ENCODE peak calls at places on chromosomes 4 and X, in five cellular contexts. M is EL; T is ovary; C is natural killer cell treated with Interleukin-12 subunit alpha and Interleukin-12 subunit beta and Interleukin-15 and Interleukin-18, amount 100 ng/mL, for 72 hours; P is lower leg skin. V is an unnamed sample.

GRCh38 chr4:175705407-175705806 is 106.7 kb downstream of the GPM6A start:
- DNase-seq in M (peak), T (peak), C (no peak), P (no peak), V (no peak)

GRCh38 chr4:77012726-77013125 is 63.1 kb downstream of the CCNI start:
- DNase-seq in M (no peak), T (peak), C (no peak), P (no peak), V (no peak)

GRCh38 chrX:53729756-53730155 is 43.2 kb upstream of the HUWE1 start:
- DNase-seq in M (peak), T (no peak), C (no peak), P (no peak), V (no peak)

GRCh38 chr4:10020871-10021676 is at the start of gene SLC2A9:
- DNase-seq in M (peak), T (no peak), C (no peak), P (no peak), V (no peak)

GRCh38 chr4:75849459-75849858 is 52.8 kb downstream of the PPEF2 start:
- DNase-seq in M (peak), T (no peak), C (no peak), P (no peak), V (no peak)

GRCh38 chr4:1658146-1658545 is 26.0 kb downstream of the FAM53A start:
- DNase-seq in M (no peak), T (no peak), C (no peak), P (no peak), V (no peak)

GRCh38 chr4:140176735-140177134 is 22.8 kb upstream of the MAML3 start:
- DNase-seq in M (peak), T (no peak), C (no peak), P (no peak), V (no peak)

GRCh38 chr4:171157462-171158082 is 655.6 kb upstream of the GALNTL6 start:
- DNase-seq in M (no peak), T (no peak), C (no peak), P (no peak), V (no peak)

GRCh38 chr4:87838207-87838606 is 5.4 kb downstream of the MEPE start:
- DNase-seq in M (no peak), T (no peak), C (no peak), P (no peak), V (no peak)

GRCh38 chrX:38452603-38453002 is 100.2 kb downstream of the OTC start:
- DNase-seq in M (no peak), T (no peak), C (no peak), P (no peak), V (no peak)

GRCh38 chr4:152415980-152416379 is 119.9 kb downstream of the FBXW7 start:
- DNase-seq in M (peak), T (no peak), C (no peak), P (no peak), V (no peak)

GRCh38 chr4:83316459-83317170 is 18.0 kb downstream of the HPSE start:
- DNase-seq in M (no peak), T (no peak), C (no peak), P (no peak), V (no peak)

GRCh38 chr4:67101612-67102011 is 443.7 kb downstream of the CENPC start:
- DNase-seq in M (no peak), T (no peak), C (no peak), P (no peak), V (no peak)

GRCh38 chr4:71417150-71417549 is 78.3 kb downstream of the SLC4A4 start:
- DNase-seq in M (no peak), T (no peak), C (no peak), P (no peak), V (no peak)

GRCh38 chr4:83618431-83618830 is 82.5 kb downstream of the GPAT3 start:
- DNase-seq in M (peak), T (no peak), C (no peak), P (no peak), V (no peak)

GRCh38 chrX:34578237-34578636 is 78.8 kb downstream of the TMEM47 start:
- DNase-seq in M (peak), T (no peak), C (no peak), P (no peak), V (no peak)

GRCh38 chr4:185644408-185644807 is 109.1 kb upstream of the PDLIM3 start:
- DNase-seq in M (no peak), T (no peak), C (no peak), P (no peak), V (no peak)

GRCh38 chr4:81136161-81136910 is 78.7 kb downstream of the PRKG2 start:
- DNase-seq in M (peak), T (no peak), C (no peak), P (peak), V (peak)

GRCh38 chr4:20603671-20604313 is 96.5 kb upstream of the PACRGL start:
- DNase-seq in M (peak), T (no peak), C (no peak), P (no peak), V (no peak)

GRCh38 chrX:140066262-140066661 is 100.9 kb upstream of the CXorf66 start:
- DNase-seq in M (no peak), T (no peak), C (no peak), P (no peak), V (no peak)

GRCh38 chrX:56233100-56233499 is 944 bp downstream of the KLF8 start:
- DNase-seq in M (no peak), T (peak), C (no peak), P (no peak), V (peak)

GRCh38 chrX:119516157-119516702 is 48.0 kb downstream of the SLC25A5 start:
- DNase-seq in M (peak), T (no peak), C (no peak), P (no peak), V (peak)

GRCh38 chr4:182886768-182887167 is 30.4 kb downstream of the DCTD start:
- DNase-seq in M (no peak), T (no peak), C (no peak), P (no peak), V (no peak)

GRCh38 chrX:51825432-51825831 is 68.0 kb upstream of the MAGED1 start:
- DNase-seq in M (no peak), T (no peak), C (no peak), P (no peak), V (no peak)

GRCh38 chr4:105241456-105241855 is 94.8 kb downstream of the TET2 start:
- DNase-seq in M (no peak), T (no peak), C (no peak), P (no peak), V (peak)

GRCh38 chrX:12984629-12985303 is 9.9 kb downstream of the TMSB4X start:
- DNase-seq in M (peak), T (no peak), C (peak), P (no peak), V (no peak)

GRCh38 chrX:108439434-108439883 is at the start of gene COL4A5:
- DNase-seq in M (peak), T (peak), C (no peak), P (peak), V (peak)

GRCh38 chrX:292900-293897 is 12.0 kb downstream of the PLCXD1 start:
- DNase-seq in M (no peak), T (no peak), C (no peak), P (no peak), V (no peak)

GRCh38 chrX:30949554-30949953 is 60.5 kb upstream of the TAB3 start:
- DNase-seq in M (no peak), T (no peak), C (no peak), P (no peak), V (no peak)

GRCh38 chr4:159545556-159545955 is 442.7 kb downstream of the RAPGEF2 start:
- DNase-seq in M (no peak), T (no peak), C (no peak), P (no peak), V (no peak)

GRCh38 chr4:34250562-34250961 is 1993.8 kb downstream of the ARAP2 start:
- DNase-seq in M (peak), T (no peak), C (no peak), P (no peak), V (no peak)

GRCh38 chr4:4430492-4431195 is 43.7 kb downstream of the NSG1 start:
- DNase-seq in M (peak), T (no peak), C (no peak), P (no peak), V (no peak)

GRCh38 chr4:75494563-75494962 is 19.6 kb downstream of the RCHY1 start:
- DNase-seq in M (peak), T (no peak), C (no peak), P (no peak), V (no peak)

GRCh38 chr4:38822748-38823303 is 18.2 kb upstream of the TLR1 start:
- DNase-seq in M (no peak), T (no peak), C (no peak), P (no peak), V (no peak)

GRCh38 chr4:140135529-140136021 is 18.4 kb downstream of the MAML3 start:
- DNase-seq in M (peak), T (peak), C (no peak), P (no peak), V (peak)

GRCh38 chr4:1739358-1739757 is 18.0 kb downstream of the TACC3 start:
- DNase-seq in M (no peak), T (no peak), C (no peak), P (no peak), V (no peak)

V was measured in uterus.